ENCODE peak calls at places on chromosomes 11 and 22, in six cellular contexts. Q is activated CD4-positive, alpha-beta T cell treated with anti-CD3 and anti-CD28 coated beads, Interleukin-2, amount 10 ng/mL, durations not matched to agents 7 days and 5 days; F is effector CD4-positive, alpha-beta T cell; R is activated CD8-positive, alpha-beta memory T cell treated with anti-CD3 and anti-CD28 coated beads for 48 hours; T is T-helper 2 cell; N is AG08396. U is an unnamed sample.

GRCh38 chr11:45146072-45147016 is at the start of gene PRDM11:
- DNase-seq in Q (no peak), F (peak), R (no peak), T (no peak), N (peak), U (peak)

GRCh38 chr11:134677338-134677948 is 265.4 kb upstream of the B3GAT1 start:
- DNase-seq in Q (no peak), F (no peak), R (no peak), T (no peak), N (no peak), U (no peak)

GRCh38 chr11:116960916-116961315 is 123.5 kb upstream of the APOA1 start:
- DNase-seq in Q (no peak), F (no peak), R (no peak), T (no peak), N (peak), U (peak)

GRCh38 chr22:46069518-46070214 is 80.7 kb upstream of the PPARA start:
- DNase-seq in Q (peak), F (no peak), R (peak), T (no peak), N (peak), U (no peak)

GRCh38 chr11:62974848-62975522 is 9.8 kb downstream of the SLC22A6 start:
- DNase-seq in Q (no peak), F (no peak), R (no peak), T (no peak), N (no peak), U (peak)

GRCh38 chr11:121429556-121429955 is 22.6 kb upstream of the SORL1 start:
- DNase-seq in Q (no peak), F (no peak), R (no peak), T (no peak), N (no peak), U (no peak)

GRCh38 chr11:118194835-118195627 is 18.6 kb upstream of the SCN2B start:
- DNase-seq in Q (no peak), F (no peak), R (no peak), T (no peak), N (peak), U (peak)

GRCh38 chr11:1565173-1565903 is 6.7 kb downstream of the DUSP8 start:
- DNase-seq in Q (no peak), F (no peak), R (no peak), T (peak), N (no peak), U (no peak)

GRCh38 chr22:23481369-23481768 is 98.7 kb downstream of the IGLL1 start:
- DNase-seq in Q (no peak), F (no peak), R (no peak), T (no peak), N (no peak), U (no peak)

GRCh38 chr22:45945621-45946020 is 31.3 kb downstream of the WNT7B start:
- DNase-seq in Q (no peak), F (no peak), R (no peak), T (no peak), N (no peak), U (no peak)

GRCh38 chr11:103683581-103683980 is 352.9 kb upstream of the DDI1 start:
- DNase-seq in Q (no peak), F (no peak), R (no peak), T (no peak), N (no peak), U (no peak)

GRCh38 chr11:19953342-19953741 is 206.9 kb downstream of the DBX1 start:
- DNase-seq in Q (no peak), F (no peak), R (no peak), T (no peak), N (peak), U (peak)

GRCh38 chr11:33125611-33126010 is 35.7 kb downstream of the CSTF3 start:
- DNase-seq in Q (no peak), F (no peak), R (no peak), T (no peak), N (no peak), U (no peak)

GRCh38 chr11:65500262-65501004 is 1.6 kb downstream of the MALAT1 start:
- DNase-seq in Q (peak), F (no peak), R (no peak), T (no peak), N (no peak), U (no peak)

GRCh38 chr11:93591247-93591898 is 48.2 kb upstream of the SMCO4 start:
- DNase-seq in Q (no peak), F (no peak), R (no peak), T (no peak), N (no peak), U (no peak)